ENCODE peak calls at places on chromosomes 16 and 17, in eight cellular contexts. Q is tibial artery, B is prostate gland, I is RWPE1, G is heart right ventricle, D is epithelial cell of esophagus, F is coronary artery, M is fibroblast of pulmonary artery. C is an unnamed sample.
A peak's percentile ranks its signal among the peaks of the same experiment; 100 is the strongest.

GRCh38 chr16:30033270-30033669 is 2.2 kb upstream of the TLCD3B start:
- DNase-seq in B (no peak), I (no peak), F (no peak), Q (no peak), M (no peak), G (no peak), D (no peak), C (no peak)

GRCh38 chr16:81316176-81316496 is 1.4 kb downstream of the GAN start:
- DNase-seq in Q (no peak), D (no peak), G (no peak), B (no peak), I (no peak), F (no peak), M (no peak), C (no peak)

GRCh38 chr16:57798267-57798810 is 4.0 kb downstream of the KIFC3 start:
- DNase-seq in F (no peak), I (no peak), G (no peak), D (no peak), M (no peak), B (no peak), Q (no peak), C (no peak)

GRCh38 chr16:71373073-71373472 is 14.6 kb downstream of the CALB2 start:
- DNase-seq in I (no peak), F (no peak), Q (no peak), M (peak; percentile 22), B (no peak), G (no peak), D (no peak), C (no peak)

GRCh38 chr16:79466111-79466510 is 134.4 kb downstream of the MAF start:
- DNase-seq in Q (no peak), M (no peak), D (peak; percentile 82), I (peak; percentile 65), B (peak; percentile 24), G (no peak), F (no peak), C (no peak)

GRCh38 chr17:77140878-77141767 is at the start of gene SEC14L1:
- DNase-seq in B (peak; percentile 41), I (peak; percentile 19), Q (peak; percentile 35), M (peak; percentile 54), F (peak; percentile 82), G (no peak), D (peak; percentile 54), C (peak; percentile 14)

GRCh38 chr16:24731722-24732419 is 2.4 kb downstream of the TNRC6A start:
- DNase-seq in D (no peak), F (no peak), B (no peak), Q (no peak), I (no peak), G (peak; percentile 55), M (no peak), C (no peak)

GRCh38 chr16:14401839-14402115 is 228.3 kb downstream of the PARN start:
- DNase-seq in D (no peak), I (no peak), B (no peak), Q (peak; percentile 51), M (peak; percentile 42), F (no peak), G (no peak), C (no peak)

GRCh38 chr17:16273499-16273898 is 56.5 kb downstream of the PIGL start:
- DNase-seq in F (no peak), Q (no peak), D (peak; percentile 60), G (no peak), B (no peak), I (peak; percentile 61), M (peak; percentile 24), C (no peak)

GRCh38 chr16:24858219-24859041 is 12.7 kb downstream of the SLC5A11 start:
- DNase-seq in F (no peak), Q (peak; percentile 31), B (no peak), G (peak; percentile 46), M (peak; percentile 71), D (peak; percentile 64), I (peak; percentile 73), C (peak; percentile 38)

GRCh38 chr17:83081561-83082201 is 2.3 kb downstream of the METRNL start:
- DNase-seq in F (no peak), G (no peak), Q (peak; percentile 75), I (no peak), M (no peak), B (no peak), D (no peak), C (no peak)

GRCh38 chr17:48043171-48043570 is 5.0 kb upstream of the NFE2L1 start:
- DNase-seq in M (no peak), G (no peak), Q (no peak), F (no peak), D (peak; percentile 65), I (no peak), B (no peak), C (no peak)

GRCh38 chr16:26701243-26701886 is 365.4 kb upstream of the C16orf82 start:
- DNase-seq in M (no peak), B (no peak), D (no peak), F (no peak), G (no peak), I (no peak), Q (no peak), C (no peak)

GRCh38 chr16:85202631-85203461 is 90.6 kb upstream of the CIBAR2 start:
- DNase-seq in Q (peak; percentile 77), M (peak; percentile 90), G (peak; percentile 85), F (peak; percentile 92), D (no peak), I (no peak), B (no peak), C (no peak)

GRCh38 chr17:10062757-10063385 is 135.5 kb downstream of the GAS7 start:
- DNase-seq in F (no peak), M (no peak), G (no peak), I (no peak), Q (no peak), B (no peak), D (no peak), C (no peak)

GRCh38 chr16:88007321-88007731 is 56.1 kb downstream of the BANP start:
- DNase-seq in B (no peak), M (no peak), F (no peak), I (no peak), D (no peak), G (no peak), Q (no peak), C (no peak)

GRCh38 chr16:68086336-68086821 is 1.2 kb downstream of the NFATC3 start:
- DNase-seq in B (no peak), I (peak; percentile 45), D (peak; percentile 55), G (no peak), M (peak; percentile 44), F (no peak), Q (no peak), C (no peak)

GRCh38 chr17:29578626-29579485 is 10.4 kb downstream of the TP53I13 start:
- DNase-seq in I (no peak), Q (no peak), M (no peak), B (no peak), D (no peak), F (no peak), G (no peak), C (no peak)

GRCh38 chr16:75250089-75250808 is 1.2 kb downstream of the BCAR1 start:
- DNase-seq in Q (no peak), F (no peak), D (no peak), B (peak; percentile 31), G (peak; percentile 62), I (peak; percentile 53), M (no peak), C (no peak)

GRCh38 chr17:20063665-20064648 is 54.8 kb downstream of the SPECC1 start:
- DNase-seq in M (peak; percentile 93), G (peak; percentile 64), I (peak; percentile 75), D (peak; percentile 85), Q (peak; percentile 94), F (peak; percentile 92), B (peak; percentile 51), C (no peak)

GRCh38 chr17:35094902-35095301 is 24.8 kb downstream of the RAD51D start:
- DNase-seq in M (peak; percentile 90), I (peak; percentile 66), Q (no peak), D (peak; percentile 94), F (no peak), B (no peak), G (no peak), C (no peak)

GRCh38 chr16:259814-260253 is 15.9 kb downstream of the RGS11 start:
- DNase-seq in D (no peak), G (no peak), Q (no peak), M (no peak), B (no peak), F (no peak), I (no peak), C (no peak)

GRCh38 chr17:78737332-78737731 is 44.7 kb downstream of the CYTH1 start:
- DNase-seq in G (no peak), Q (no peak), I (peak; percentile 70), M (peak; percentile 62), F (no peak), B (no peak), D (peak; percentile 80), C (no peak)

GRCh38 chr17:36947922-36948716 is 635 bp upstream of the AATF start:
- DNase-seq in I (no peak), M (no peak), G (no peak), B (no peak), D (no peak), F (no peak), Q (no peak), C (no peak)
- TF ChIP-seq CTCF in I (no peak), M (no peak), G (no peak), B (no peak), D (no peak), F (no peak), Q (no peak), C (no peak)

GRCh38 chr17:61463068-61463980 is 11.1 kb downstream of the TBX4 start:
- DNase-seq in G (no peak), Q (peak; percentile 15), B (no peak), I (no peak), M (no peak), D (no peak), F (no peak), C (no peak)
- TF ChIP-seq CTCF in G (no peak), Q (no peak), B (no peak), I (no peak), M (peak; percentile 2), D (no peak), F (no peak), C (no peak)

GRCh38 chr17:74410001-74410443 is 21.9 kb upstream of the GPRC5C start:
- DNase-seq in B (no peak), G (no peak), D (no peak), I (no peak), F (no peak), Q (no peak), M (no peak), C (no peak)

GRCh38 chr17:74407384-74407783 is 24.5 kb upstream of the GPRC5C start:
- DNase-seq in Q (no peak), D (no peak), G (no peak), F (no peak), M (no peak), I (no peak), B (no peak), C (no peak)

GRCh38 chr17:74412581-74412980 is 19.3 kb upstream of the GPRC5C start:
- DNase-seq in Q (no peak), D (no peak), F (no peak), I (no peak), G (no peak), B (no peak), M (no peak), C (no peak)

GRCh38 chr17:74408262-74408661 is 23.6 kb upstream of the GPRC5C start:
- DNase-seq in I (no peak), B (no peak), Q (no peak), F (no peak), M (peak; percentile 61), G (no peak), D (no peak), C (no peak)

GRCh38 chr17:74408830-74409229 is 23.1 kb upstream of the GPRC5C start:
- DNase-seq in Q (no peak), I (no peak), F (no peak), G (no peak), M (no peak), D (no peak), B (no peak), C (no peak)
- TF ChIP-seq CTCF in Q (no peak), I (no peak), F (no peak), G (no peak), M (no peak), D (no peak), B (no peak), C (no peak)

GRCh38 chr16:15829460-15829859 is 27.4 kb downstream of the MYH11 start:
- DNase-seq in M (peak; percentile 68), I (no peak), D (no peak), B (peak; percentile 27), G (peak; percentile 48), Q (peak; percentile 85), F (peak; percentile 95), C (no peak)
- TF ChIP-seq CTCF in M (no peak), I (no peak), D (no peak), B (no peak), G (no peak), Q (no peak), F (no peak), C (no peak)